ENCODE peak calls at places on chromosomes 13 and 19, in seven cellular contexts. One of them, this sample, is unnamed.

GRCh38 chr19:1648156-1648925 is 4.1 kb downstream of the TCF3 start:
- DNase-seq in A673: no peak
- DNase-seq in NCI-H1048: no peak
- DNase-seq in posterior cingulate gyrus: no peak
- DNase-seq in HS-5: no peak
- DNase-seq in GM12865: peak; percentile 95
- DNase-seq in fibroblast of mammary gland: no peak
- DNase-seq in this sample: no peak

GRCh38 chr19:54333586-54334298 is 5.2 kb downstream of the LILRA4 start:
- DNase-seq in NCI-H1048: no peak
- DNase-seq in posterior cingulate gyrus: no peak
- DNase-seq in HS-5: no peak
- DNase-seq in fibroblast of mammary gland: no peak
- DNase-seq in GM12865: no peak
- DNase-seq in A673: no peak
- DNase-seq in this sample: no peak

GRCh38 chr13:94061316-94061715 is 418.2 kb downstream of the DCT start:
- DNase-seq in NCI-H1048: no peak
- DNase-seq in HS-5: no peak
- DNase-seq in GM12865: no peak
- DNase-seq in posterior cingulate gyrus: no peak
- DNase-seq in A673: no peak
- DNase-seq in fibroblast of mammary gland: peak; percentile 68
- DNase-seq in this sample: no peak

GRCh38 chr13:26327905-26328304 is 74.0 kb downstream of the CDK8 start:
- DNase-seq in NCI-H1048: no peak
- DNase-seq in posterior cingulate gyrus: no peak
- DNase-seq in fibroblast of mammary gland: no peak
- DNase-seq in A673: no peak
- DNase-seq in GM12865: no peak
- DNase-seq in HS-5: no peak
- DNase-seq in this sample: no peak

GRCh38 chr19:38713227-38713649 is 31.0 kb downstream of the CAPN12 start:
- DNase-seq in NCI-H1048: no peak
- DNase-seq in A673: no peak
- DNase-seq in HS-5: no peak
- DNase-seq in GM12865: no peak
- DNase-seq in fibroblast of mammary gland: peak; percentile 70
- DNase-seq in posterior cingulate gyrus: no peak
- DNase-seq in this sample: no peak

GRCh38 chr19:945401-946252 is 19.8 kb downstream of the ARID3A start:
- DNase-seq in NCI-H1048: no peak
- DNase-seq in A673: no peak
- DNase-seq in fibroblast of mammary gland: no peak
- DNase-seq in HS-5: no peak
- DNase-seq in posterior cingulate gyrus: no peak
- DNase-seq in GM12865: no peak
- DNase-seq in this sample: no peak

GRCh38 chr19:16608290-16608704 is 19.7 kb downstream of the MED26 start:
- DNase-seq in posterior cingulate gyrus: no peak
- DNase-seq in fibroblast of mammary gland: peak; percentile 96
- DNase-seq in GM12865: no peak
- DNase-seq in A673: no peak
- DNase-seq in NCI-H1048: no peak
- DNase-seq in HS-5: peak; percentile 29
- DNase-seq in this sample: peak; percentile 18

GRCh38 chr13:84917252-84917878 is 881.9 kb downstream of the SLITRK6 start:
- DNase-seq in A673: peak; percentile 46
- DNase-seq in NCI-H1048: no peak
- DNase-seq in posterior cingulate gyrus: no peak
- DNase-seq in HS-5: no peak
- DNase-seq in GM12865: no peak
- DNase-seq in fibroblast of mammary gland: peak; percentile 22
- DNase-seq in this sample: peak; percentile 67

GRCh38 chr19:765179-765738 is 14.3 kb downstream of the MISP start:
- DNase-seq in NCI-H1048: no peak
- DNase-seq in fibroblast of mammary gland: no peak
- DNase-seq in HS-5: no peak
- DNase-seq in A673: no peak
- DNase-seq in posterior cingulate gyrus: no peak
- DNase-seq in GM12865: no peak
- DNase-seq in this sample: no peak

GRCh38 chr13:80928241-80928640 is 587.3 kb upstream of the SPRY2 start:
- DNase-seq in HS-5: no peak
- DNase-seq in fibroblast of mammary gland: no peak
- DNase-seq in GM12865: no peak
- DNase-seq in A673: no peak
- DNase-seq in posterior cingulate gyrus: no peak
- DNase-seq in NCI-H1048: no peak
- DNase-seq in this sample: no peak

GRCh38 chr13:64314286-64314685 is 2898.6 kb upstream of the PCDH20 start:
- DNase-seq in posterior cingulate gyrus: no peak
- DNase-seq in NCI-H1048: no peak
- DNase-seq in A673: peak; percentile 14
- DNase-seq in fibroblast of mammary gland: peak; percentile 4
- DNase-seq in HS-5: peak; percentile 2
- DNase-seq in GM12865: no peak
- DNase-seq in this sample: no peak

GRCh38 chr19:56137405-56137804 is 3.7 kb upstream of the ZNF444 start:
- DNase-seq in GM12865: no peak
- DNase-seq in posterior cingulate gyrus: no peak
- DNase-seq in fibroblast of mammary gland: no peak
- DNase-seq in NCI-H1048: no peak
- DNase-seq in HS-5: no peak
- DNase-seq in A673: no peak
- DNase-seq in this sample: no peak

GRCh38 chr13:40539954-40540706 is 126.3 kb downstream of the FOXO1 start:
- DNase-seq in HS-5: peak; percentile 46
- DNase-seq in A673: peak; percentile 77
- DNase-seq in NCI-H1048: no peak
- DNase-seq in GM12865: no peak
- DNase-seq in posterior cingulate gyrus: no peak
- DNase-seq in fibroblast of mammary gland: peak; percentile 78
- DNase-seq in this sample: no peak

GRCh38 chr19:53927745-53928144 is 18.7 kb downstream of the CACNG7 start:
- DNase-seq in fibroblast of mammary gland: peak; percentile 66
- DNase-seq in posterior cingulate gyrus: no peak
- DNase-seq in A673: peak; percentile 57
- DNase-seq in HS-5: no peak
- DNase-seq in NCI-H1048: no peak
- DNase-seq in GM12865: peak; percentile 2
- DNase-seq in this sample: peak; percentile 24

GRCh38 chr13:113147206-113147605 is 11.2 kb upstream of the PROZ start:
- DNase-seq in A673: no peak
- DNase-seq in NCI-H1048: no peak
- DNase-seq in posterior cingulate gyrus: no peak
- DNase-seq in fibroblast of mammary gland: no peak
- DNase-seq in HS-5: no peak
- DNase-seq in GM12865: no peak
- DNase-seq in this sample: no peak

GRCh38 chr13:80040219-80040976 is 300.5 kb downstream of the SPRY2 start:
- DNase-seq in HS-5: peak; percentile 90
- DNase-seq in A673: peak; percentile 74
- DNase-seq in GM12865: no peak
- DNase-seq in posterior cingulate gyrus: no peak
- DNase-seq in fibroblast of mammary gland: peak; percentile 100
- DNase-seq in NCI-H1048: no peak
- DNase-seq in this sample: peak; percentile 39

GRCh38 chr13:32036131-32036695 is 4.6 kb downstream of the FRY start:
- DNase-seq in GM12865: no peak
- DNase-seq in HS-5: no peak
- DNase-seq in posterior cingulate gyrus: no peak
- DNase-seq in A673: no peak
- DNase-seq in NCI-H1048: no peak
- DNase-seq in fibroblast of mammary gland: no peak
- DNase-seq in this sample: peak; percentile 91

GRCh38 chr13:49443327-49443688 is 556 bp downstream of the CAB39L start:
- DNase-seq in HS-5: peak; percentile 2
- DNase-seq in GM12865: peak; percentile 65
- DNase-seq in A673: no peak
- DNase-seq in NCI-H1048: no peak
- DNase-seq in fibroblast of mammary gland: peak; percentile 43
- DNase-seq in posterior cingulate gyrus: no peak
- DNase-seq in this sample: peak; percentile 51

GRCh38 chr19:18377026-18377425 is 8.9 kb upstream of the GDF15 start:
- DNase-seq in NCI-H1048: no peak
- DNase-seq in posterior cingulate gyrus: no peak
- DNase-seq in GM12865: peak; percentile 49
- DNase-seq in HS-5: no peak
- DNase-seq in A673: no peak
- DNase-seq in fibroblast of mammary gland: no peak
- DNase-seq in this sample: no peak

GRCh38 chr13:83350569-83350968 is 531.7 kb downstream of the SLITRK1 start:
- DNase-seq in posterior cingulate gyrus: no peak
- DNase-seq in NCI-H1048: no peak
- DNase-seq in fibroblast of mammary gland: peak; percentile 85
- DNase-seq in A673: peak; percentile 17
- DNase-seq in HS-5: peak; percentile 23
- DNase-seq in GM12865: no peak
- DNase-seq in this sample: no peak

GRCh38 chr19:8161135-8161646 is 11.8 kb upstream of the FBN3 start:
- DNase-seq in posterior cingulate gyrus: no peak
- DNase-seq in A673: peak; percentile 66
- DNase-seq in fibroblast of mammary gland: peak; percentile 49
- DNase-seq in GM12865: peak; percentile 69
- DNase-seq in HS-5: no peak
- DNase-seq in NCI-H1048: peak; percentile 46
- DNase-seq in this sample: no peak

GRCh38 chr13:39909634-39910033 is 254.2 kb downstream of the COG6 start:
- DNase-seq in GM12865: no peak
- DNase-seq in HS-5: no peak
- DNase-seq in fibroblast of mammary gland: no peak
- DNase-seq in NCI-H1048: no peak
- DNase-seq in A673: no peak
- DNase-seq in posterior cingulate gyrus: no peak
- DNase-seq in this sample: no peak